ENCODE peak calls at places on chromosomes 16 and 17, in seven cellular contexts. O, W, C, G, X, Z and T are unnamed samples.

GRCh38 chr16:25066747-25067631 is 44.6 kb upstream of the LCMT1 start:
- DNase-seq in O (peak; percentile 77), W (peak; percentile 88), C (peak; percentile 80), G (peak; percentile 91), X (peak; percentile 48), Z (peak; percentile 86), T (peak; percentile 87)

GRCh38 chr17:49436174-49436573 is 21.5 kb upstream of the PHB1 start:
- DNase-seq in O (no peak), W (no peak), C (no peak), G (no peak), X (no peak), Z (no peak), T (no peak)

GRCh38 chr16:83682858-83683235 is 124.9 kb upstream of the HSBP1 start:
- DNase-seq in O (no peak), W (no peak), C (no peak), G (no peak), X (no peak), Z (no peak), T (no peak)

GRCh38 chr16:14358697-14359305 is 271.3 kb downstream of the PARN start:
- DNase-seq in O (no peak), W (peak; percentile 30), C (no peak), G (no peak), X (peak; percentile 97), Z (no peak), T (no peak)

GRCh38 chr16:31008154-31008950 is 2.1 kb downstream of the STX1B start:
- DNase-seq in O (no peak), W (no peak), C (no peak), G (no peak), X (peak; percentile 60), Z (no peak), T (no peak)

GRCh38 chr17:59830007-59830630 is 62.6 kb downstream of the TUBD1 start:
- DNase-seq in O (no peak), W (no peak), C (no peak), G (no peak), X (no peak), Z (no peak), T (peak; percentile 34)

GRCh38 chr16:64629622-64630021 is 492.2 kb downstream of the CDH11 start:
- DNase-seq in O (no peak), W (no peak), C (no peak), G (no peak), X (no peak), Z (no peak), T (no peak)

GRCh38 chr16:20280259-20280658 is 47.1 kb downstream of the GP2 start:
- DNase-seq in O (no peak), W (no peak), C (no peak), G (no peak), X (no peak), Z (no peak), T (no peak)

GRCh38 chr16:48526058-48526957 is 83.7 kb downstream of the N4BP1 start:
- DNase-seq in O (no peak), W (no peak), C (no peak), G (no peak), X (peak; percentile 75), Z (no peak), T (peak; percentile 80)

GRCh38 chr17:78558181-78558850 is 18.9 kb downstream of the DNAH17 start:
- DNase-seq in O (no peak), W (no peak), C (no peak), G (peak; percentile 14), X (peak; percentile 11), Z (no peak), T (no peak)

GRCh38 chr16:25126820-25127232 is 15.3 kb downstream of the LCMT1 start:
- DNase-seq in O (peak; percentile 15), W (no peak), C (no peak), G (no peak), X (peak; percentile 93), Z (no peak), T (peak; percentile 78)

GRCh38 chr17:2904135-2904534 is 107.9 kb downstream of the RAP1GAP2 start:
- DNase-seq in O (no peak), W (peak; percentile 48), C (peak; percentile 23), G (peak; percentile 77), X (no peak), Z (peak; percentile 72), T (no peak)

GRCh38 chr17:8606415-8606814 is 24.1 kb downstream of the MYH10 start:
- DNase-seq in O (no peak), W (no peak), C (no peak), G (no peak), X (no peak), Z (no peak), T (no peak)

GRCh38 chr17:8609910-8610309 is 20.6 kb downstream of the MYH10 start:
- DNase-seq in O (no peak), W (no peak), C (no peak), G (no peak), X (no peak), Z (no peak), T (no peak)

GRCh38 chr17:8610558-8610957 is 20.0 kb downstream of the MYH10 start:
- DNase-seq in O (no peak), W (no peak), C (no peak), G (no peak), X (no peak), Z (no peak), T (no peak)

GRCh38 chr17:8611135-8611534 is 19.4 kb downstream of the MYH10 start:
- DNase-seq in O (no peak), W (no peak), C (no peak), G (no peak), X (peak; percentile 28), Z (no peak), T (no peak)

DNA sequence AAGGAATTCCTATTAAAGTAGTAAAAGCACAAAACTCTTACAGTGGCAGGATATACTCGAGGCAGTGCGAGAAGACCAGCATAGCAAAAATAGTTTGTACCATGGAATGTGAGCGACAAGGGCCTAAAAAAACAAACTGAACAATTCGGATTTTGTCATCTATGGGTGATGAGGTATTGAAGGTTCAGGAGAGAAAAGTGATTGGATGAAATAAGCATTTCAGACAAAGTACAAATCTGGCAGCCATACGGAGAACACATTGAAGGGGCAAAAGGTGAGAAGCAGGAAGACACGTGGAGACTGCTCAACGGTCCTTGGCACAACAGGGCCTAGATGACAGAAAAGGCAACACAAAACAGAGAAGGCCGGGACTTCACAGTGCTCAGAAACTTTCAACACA is 22.5 kb downstream of the MYH10 start:
- DNase-seq in O (no peak), W (no peak), C (no peak), G (no peak), X (no peak), Z (no peak), T (no peak)
- H3K27ac ChIP-seq in O (no peak overlapping the region), W (no peak overlapping the region), C (no peak overlapping the region), G (peak overlapping the region; percentile 43), X (no peak overlapping the region), Z (peak overlapping the region; percentile 46), T (no peak overlapping the region)

DNA sequence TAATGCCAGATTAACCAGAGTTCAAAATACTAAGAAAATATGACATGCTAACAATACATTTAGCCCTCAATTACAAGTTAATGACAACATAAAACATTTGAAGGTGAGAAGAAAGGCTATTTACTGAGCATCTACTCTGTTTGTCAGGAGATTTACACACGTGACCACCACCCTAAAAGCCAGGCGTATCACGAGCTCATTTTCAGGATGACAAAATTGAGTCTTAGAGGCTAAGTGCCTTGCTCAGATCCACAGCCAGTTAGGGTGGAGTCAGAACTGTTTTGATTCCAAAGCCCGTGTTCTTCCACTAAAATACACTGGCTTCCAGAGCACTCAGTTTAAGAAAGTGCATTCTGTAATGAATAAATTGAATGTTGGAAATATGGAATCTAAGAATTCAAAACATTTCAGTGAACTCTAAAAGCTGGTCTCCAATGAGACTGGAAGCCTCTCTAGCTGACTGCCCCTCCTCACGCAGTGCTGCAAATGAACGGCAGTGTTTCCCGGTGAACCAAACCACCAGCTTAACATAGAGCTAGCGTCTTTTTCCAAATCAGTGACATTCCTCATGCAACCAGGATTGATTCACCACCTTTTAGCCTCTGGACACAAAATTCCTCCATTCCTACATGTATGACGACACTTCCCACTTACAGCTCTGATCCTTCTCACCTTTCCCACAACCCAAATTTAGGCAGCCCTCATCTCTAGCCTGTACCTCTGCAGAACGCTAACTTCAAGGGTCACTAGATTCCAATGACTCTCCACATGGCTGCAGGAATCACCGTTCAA is 5.9 kb downstream of the ZDHHC7 start:
- DNase-seq in O (no peak), W (peak; percentile 15), C (no peak), G (no peak), X (peak; percentile 52), Z (no peak), T (no peak)
- H3K4me3 ChIP-seq in O (no peak overlapping the region), W (no peak overlapping the region), C (no peak overlapping the region), G (no peak overlapping the region), X (no peak overlapping the region), Z (no peak overlapping the region), T (no peak overlapping the region)

GRCh38 chr17:72614871-72615626 is 477.4 kb downstream of the SLC39A11 start:
- DNase-seq in O (no peak), W (no peak), C (peak; percentile 18), G (no peak), X (peak; percentile 94), Z (no peak), T (peak; percentile 79)
- H3K27ac ChIP-seq in O (no peak overlapping the region), W (no peak overlapping the region), C (peak overlapping the region; percentile 77), G (peak overlapping the region; percentile 46), X (peak overlapping the region; percentile 97), Z (no peak overlapping the region), T (peak overlapping the region; percentile 86)

GRCh38 chr16:50173318-50173717 is 20.2 kb downstream of the TENT4B start:
- DNase-seq in O (no peak), W (no peak), C (no peak), G (no peak), X (no peak), Z (no peak), T (no peak)
- H3K4me3 ChIP-seq in O (no peak overlapping the region), W (no peak overlapping the region), C (no peak overlapping the region), G (no peak overlapping the region), X (no peak overlapping the region), Z (no peak overlapping the region), T (no peak overlapping the region)

GRCh38 chr17:67576471-67576870 is 141.3 kb upstream of the NOL11 start:
- DNase-seq in O (no peak), W (no peak), C (no peak), G (no peak), X (no peak), Z (no peak), T (no peak)

GRCh38 chr17:67574658-67575293 is 143.0 kb upstream of the NOL11 start:
- DNase-seq in O (no peak), W (no peak), C (no peak), G (no peak), X (no peak), Z (no peak), T (no peak)

GRCh38 chr17:67577429-67577828 is 140.3 kb upstream of the NOL11 start:
- DNase-seq in O (no peak), W (no peak), C (no peak), G (no peak), X (no peak), Z (no peak), T (no peak)

GRCh38 chr17:67575325-67575724 is 142.4 kb upstream of the NOL11 start:
- DNase-seq in O (no peak), W (no peak), C (no peak), G (no peak), X (no peak), Z (no peak), T (no peak)

DNA sequence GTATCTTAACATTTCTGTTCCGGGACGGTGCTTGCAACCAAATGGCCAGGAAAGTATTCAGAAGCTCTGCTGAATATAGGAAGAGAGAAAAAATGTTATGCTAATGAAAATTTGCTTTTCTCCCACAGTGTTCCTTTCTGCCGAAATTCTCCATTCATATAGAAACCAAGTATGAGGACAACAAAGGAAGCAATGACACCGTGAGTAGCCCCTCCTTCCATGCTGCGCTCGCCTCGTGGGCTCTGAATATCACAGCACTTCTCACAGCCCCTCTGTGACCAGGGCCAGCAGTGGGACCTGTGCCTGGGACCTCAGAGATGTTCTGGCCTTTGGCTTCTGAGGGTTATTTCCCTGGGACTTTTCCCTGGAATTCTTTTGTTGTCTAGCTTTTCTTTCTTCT is 139.7 kb upstream of the NOL11 start:
- DNase-seq in O (no peak), W (no peak), C (peak; percentile 9), G (no peak), X (no peak), Z (no peak), T (no peak)
- H3K27ac ChIP-seq in O (no peak overlapping the region), W (no peak overlapping the region), C (no peak overlapping the region), G (no peak overlapping the region), X (no peak overlapping the region), Z (no peak overlapping the region), T (no peak overlapping the region)